ENCODE peak calls at places on chromosomes 3 and 15, in four cellular contexts. C is NCI-H446 treated with DMSO at 0.1 percent for 48 hours; F is stimulated activated CD4-positive, alpha-beta T cell treated with anti-CD3 and anti-CD28 coated beads, Interleukin-1b, Interleukin-23, amount 100 ng/mL, for 4 hours; N is stromal cell of bone marrow. J is an unnamed sample.

GRCh38 chr3:127679534-127680145 is 6.9 kb downstream of the ABTB1 start:
- DNase-seq in C (no peak), F (no peak), N (no peak), J (no peak)

GRCh38 chr3:27431116-27431515 is 53.1 kb downstream of the SLC4A7 start:
- DNase-seq in C (peak), F (no peak), N (peak), J (peak)

GRCh38 chr3:39814007-39814406 is 4.6 kb downstream of the MYRIP start:
- DNase-seq in C (no peak), F (no peak), N (peak), J (no peak)

GRCh38 chr3:172203522-172204258 is 164.3 kb downstream of the FNDC3B start:
- DNase-seq in C (peak), F (no peak), N (no peak), J (peak)

GRCh38 chr3:46542344-46542743 is 23.8 kb downstream of the LRRC2 start:
- DNase-seq in C (no peak), F (no peak), N (no peak), J (no peak)

GRCh38 chr3:179797192-179797591 is 144.4 kb downstream of the USP13 start:
- DNase-seq in C (no peak), F (no peak), N (no peak), J (no peak)

GRCh38 chr15:65884511-65884910 is 15.2 kb downstream of the RAB11A start:
- DNase-seq in C (no peak), F (no peak), N (no peak), J (no peak)

GRCh38 chr15:40902605-40903561 is 8.6 kb downstream of the VPS18 start:
- DNase-seq in C (no peak), F (no peak), N (no peak), J (no peak)

GRCh38 chr3:53823026-53823955 is 22.9 kb downstream of the CHDH start:
- DNase-seq in C (no peak), F (no peak), N (no peak), J (no peak)

GRCh38 chr15:43440721-43441281 is 52.2 kb downstream of the TP53BP1 start:
- DNase-seq in C (peak), F (peak), N (peak), J (peak)

GRCh38 chr15:52040167-52040900 is 21.3 kb downstream of the MAPK6 start:
- DNase-seq in C (peak), F (no peak), N (no peak), J (peak)

GRCh38 chr3:17195856-17196604 is 311.3 kb downstream of the PLCL2 start:
- DNase-seq in C (no peak), F (no peak), N (no peak), J (no peak)

GRCh38 chr15:63283126-63283525 is 5.7 kb downstream of the APH1B start:
- DNase-seq in C (no peak), F (no peak), N (no peak), J (no peak)

GRCh38 chr3:155792532-155792931 is 13.5 kb downstream of the C3orf33 start:
- DNase-seq in C (no peak), F (no peak), N (no peak), J (no peak)

GRCh38 chr3:138747229-138747628 is 87.5 kb downstream of the PIK3CB start:
- DNase-seq in C (no peak), F (no peak), N (no peak), J (peak)

GRCh38 chr3:42778644-42779043 is 5.6 kb upstream of the CCDC13 start:
- DNase-seq in C (no peak), F (no peak), N (peak), J (peak)

GRCh38 chr3:151169700-151170224 is 33.3 kb downstream of the GPR171 start:
- DNase-seq in C (no peak), F (no peak), N (peak), J (peak)

GRCh38 chr15:88257311-88257901 is 867 bp upstream of the NTRK3 start:
- DNase-seq in C (no peak), F (peak), N (no peak), J (no peak)

GRCh38 chr3:116030131-116030850 is 407.0 kb downstream of the GAP43 start:
- DNase-seq in C (peak), F (no peak), N (no peak), J (no peak)

GRCh38 chr15:31438601-31439265 is 112.1 kb downstream of the KLF13 start:
- DNase-seq in C (no peak), F (no peak), N (no peak), J (no peak)

GRCh38 chr3:186754006-186754405 is 29.4 kb upstream of the EIF4A2 start:
- DNase-seq in C (no peak), F (no peak), N (no peak), J (no peak)

J was measured in myocyte.